ENCODE peak calls at places on chromosomes 5 and 9, in five cellular contexts. X is omental fat pad, T is endothelial cell, Z is ovary, I is PC-3. Q is an unnamed sample.

GRCh38 chr5:131206772-131207171 is 36.0 kb downstream of the LYRM7 start:
- DNase-seq in X (no peak), T (no peak), I (no peak), Z (no peak), Q (no peak)

GRCh38 chr5:100900796-100901731 is 2.0 kb downstream of the ST8SIA4 start:
- DNase-seq in Z (no peak), X (no peak), I (peak; percentile 68), T (peak; percentile 74), Q (peak; percentile 75)

GRCh38 chr9:34271618-34272017 is 57.5 kb downstream of the KIF24 start:
- DNase-seq in T (no peak), Z (no peak), X (no peak), I (no peak), Q (no peak)

GRCh38 chr9:121398374-121398773 is 28.3 kb upstream of the STOM start:
- DNase-seq in X (no peak), T (no peak), I (peak; percentile 48), Z (no peak), Q (no peak)

GRCh38 chr5:1137567-1138444 is 25.9 kb upstream of the SLC12A7 start:
- DNase-seq in T (no peak), I (peak; percentile 8), Z (no peak), X (no peak), Q (no peak)

GRCh38 chr9:31715250-31715649 is 669.2 kb upstream of the ACO1 start:
- DNase-seq in I (no peak), T (no peak), X (no peak), Z (no peak), Q (no peak)

GRCh38 chr9:18379073-18379811 is 94.7 kb upstream of the ADAMTSL1 start:
- DNase-seq in T (no peak), X (no peak), Z (no peak), I (peak; percentile 80), Q (no peak)

GRCh38 chr9:95031711-95032461 is 285.6 kb downstream of the FANCC start:
- DNase-seq in Z (no peak), T (no peak), I (no peak), X (no peak), Q (no peak)

GRCh38 chr9:70421272-70422180 is 7.1 kb upstream of the KLF9 start:
- DNase-seq in T (no peak), I (no peak), X (no peak), Z (peak; percentile 57), Q (no peak)

GRCh38 chr5:62790348-62790747 is 211.7 kb downstream of the LRRC70 start:
- DNase-seq in T (no peak), X (no peak), I (no peak), Z (peak; percentile 46), Q (no peak)

GRCh38 chr5:173802670-173803165 is 85.4 kb upstream of the CPEB4 start:
- DNase-seq in X (no peak), Z (no peak), T (no peak), I (peak; percentile 39), Q (no peak)

GRCh38 chr5:131242728-131243255 is 21.1 kb upstream of the CDC42SE2 start:
- DNase-seq in T (no peak), Z (no peak), X (no peak), I (peak; percentile 74), Q (no peak)

GRCh38 chr5:74538206-74538661 is 102.3 kb downstream of the ENC1 start:
- DNase-seq in X (no peak), I (no peak), T (peak; percentile 17), Z (no peak), Q (no peak)

GRCh38 chr5:180291234-180291940 is 496 bp downstream of the MAPK9 start:
- DNase-seq in T (peak; percentile 44), I (no peak), X (no peak), Z (no peak), Q (no peak)

GRCh38 chr9:104903609-104904008 is 24.3 kb downstream of the ABCA1 start:
- DNase-seq in T (no peak), Z (no peak), X (no peak), I (no peak), Q (no peak)

GRCh38 chr5:170305016-170305645 is 7.6 kb upstream of the LCP2 start:
- DNase-seq in T (no peak), I (no peak), X (no peak), Z (no peak), Q (no peak)

GRCh38 chr9:99134893-99135341 is 30.0 kb downstream of the TGFBR1 start:
- DNase-seq in T (no peak), I (no peak), Z (no peak), X (no peak), Q (no peak)

GRCh38 chr5:159923008-159923407 is 6.7 kb downstream of the ADRA1B start:
- DNase-seq in T (no peak), Z (no peak), I (no peak), X (no peak), Q (no peak)

GRCh38 chr5:52840286-52841050 is 52.8 kb downstream of the ITGA1 start:
- DNase-seq in I (no peak), X (no peak), T (no peak), Z (no peak), Q (no peak)

GRCh38 chr9:90774682-90775081 is 26.9 kb upstream of the SYK start:
- DNase-seq in T (no peak), Z (no peak), I (peak; percentile 4), X (no peak), Q (no peak)

GRCh38 chr5:65722575-65723424 is 795 bp downstream of the NLN start:
- DNase-seq in I (peak; percentile 34), Z (no peak), X (no peak), T (peak; percentile 15), Q (no peak)

GRCh38 chr9:70053864-70054263 is 10.2 kb downstream of the MAMDC2 start:
- DNase-seq in X (no peak), Z (no peak), I (peak; percentile 86), T (no peak), Q (no peak)

GRCh38 chr9:109452761-109453160 is 45.3 kb downstream of the PTPN3 start:
- DNase-seq in T (no peak), X (no peak), I (no peak), Z (no peak), Q (peak; percentile 34)

GRCh38 chr9:4985376-4986266 is 549 bp downstream of the JAK2 start:
- DNase-seq in T (peak; percentile 22), I (peak; percentile 49), X (no peak), Z (peak; percentile 42), Q (peak; percentile 64)

GRCh38 chr9:121246821-121247511 is 21.0 kb upstream of the GSN start:
- DNase-seq in X (no peak), Z (no peak), T (no peak), I (no peak), Q (no peak)